ENCODE peak calls at places on chromosomes 5 and 9, in seven cellular contexts. F is pancreas, Y is sigmoid colon, K is PC-3, G is SK-N-SH, U is colonic mucosa, H is thyroid gland. B is an unnamed sample.

GRCh38 chr5:175393922-175394321 is 50.1 kb downstream of the DRD1 start:
- DNase-seq in F (no peak), Y (no peak), K (no peak), G (no peak), U (no peak), H (peak; percentile 25), B (no peak)

GRCh38 chr9:35277649-35278359 is 116.0 kb downstream of the UNC13B start:
- DNase-seq in F (no peak), Y (no peak), K (no peak), G (no peak), U (no peak), H (no peak), B (no peak)

GRCh38 chr9:108093773-108094675 is 604.5 kb upstream of the KLF4 start:
- DNase-seq in F (no peak), Y (no peak), K (peak; percentile 90), G (no peak), U (peak; percentile 85), H (no peak), B (no peak)

GRCh38 chr9:113222482-113222841 is 1.1 kb downstream of the SLC31A1 start:
- DNase-seq in F (no peak), Y (no peak), K (no peak), G (no peak), U (peak; percentile 48), H (no peak), B (no peak)

GRCh38 chr9:126595982-126596381 is 17.7 kb upstream of the LMX1B start:
- DNase-seq in F (no peak), Y (no peak), K (no peak), G (no peak), U (no peak), H (no peak), B (no peak)

GRCh38 chr5:134447815-134448520 is 36.3 kb upstream of the CDKN2AIPNL start:
- DNase-seq in F (no peak), Y (peak; percentile 28), K (no peak), G (no peak), U (no peak), H (no peak), B (no peak)

GRCh38 chr9:136055715-136056545 is 39.2 kb downstream of the NACC2 start:
- DNase-seq in F (no peak), Y (peak; percentile 63), K (no peak), G (peak; percentile 41), U (no peak), H (no peak), B (no peak)

GRCh38 chr5:43304520-43304919 is 8.7 kb downstream of the HMGCS1 start:
- DNase-seq in F (no peak), Y (no peak), K (no peak), G (no peak), U (no peak), H (no peak), B (no peak)

GRCh38 chr5:123035950-123036390 is 555 bp downstream of the PPIC start:
- DNase-seq in F (peak; percentile 81), Y (peak; percentile 83), K (peak; percentile 39), G (peak; percentile 79), U (peak; percentile 59), H (peak; percentile 80), B (peak; percentile 59)

GRCh38 chr9:6829027-6829426 is 71.3 kb downstream of the KDM4C start:
- DNase-seq in F (no peak), Y (no peak), K (peak; percentile 69), G (no peak), U (no peak), H (no peak), B (no peak)

GRCh38 chr5:122102825-122103224 is 24.8 kb upstream of the LOX start:
- DNase-seq in F (no peak), Y (no peak), K (no peak), G (no peak), U (no peak), H (no peak), B (no peak)

GRCh38 chr9:76044420-76044819 is 153.9 kb downstream of the PCSK5 start:
- DNase-seq in F (no peak), Y (no peak), K (no peak), G (no peak), U (no peak), H (no peak), B (no peak)

GRCh38 chr5:82593481-82593880 is 315.3 kb upstream of the RPS23 start:
- DNase-seq in F (no peak), Y (no peak), K (no peak), G (no peak), U (no peak), H (no peak), B (no peak)

GRCh38 chr5:101728933-101729332 is 567.2 kb downstream of the SLCO4C1 start:
- DNase-seq in F (no peak), Y (no peak), K (no peak), G (peak; percentile 9), U (no peak), H (no peak), B (no peak)

DNA sequence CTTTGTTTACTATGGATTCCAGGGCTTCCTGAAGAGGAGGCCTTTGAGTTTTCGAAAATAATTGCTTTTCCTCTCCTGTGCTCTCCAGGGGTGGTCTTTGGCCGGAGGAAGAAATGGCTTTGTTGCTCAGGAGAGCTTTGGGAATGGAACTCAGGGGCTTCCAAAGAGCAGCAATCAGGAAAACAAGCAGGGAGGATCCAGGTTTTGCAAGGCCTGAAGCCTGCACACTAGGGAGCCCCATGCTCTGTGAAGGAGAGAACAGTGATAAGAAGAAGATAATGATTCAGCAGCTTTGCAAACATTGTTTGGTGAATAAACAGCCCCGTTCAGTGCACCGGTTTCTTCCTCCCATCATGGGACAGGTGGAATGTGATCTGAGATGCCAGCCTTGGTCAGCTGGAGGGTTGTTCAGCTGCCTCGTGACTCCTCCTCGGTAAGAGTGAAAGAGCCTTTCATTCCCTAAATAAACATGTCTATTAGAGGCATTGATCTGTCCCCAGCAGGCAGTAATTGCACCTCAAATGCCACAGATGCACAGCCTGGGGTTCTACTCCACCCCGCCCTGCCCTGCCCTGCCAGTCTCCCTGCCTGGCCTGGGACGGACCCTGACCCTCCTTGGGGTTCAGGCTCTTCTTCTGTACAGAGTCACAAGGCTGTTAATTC is 11.5 kb upstream of the ALDH1B1 start:
- DNase-seq in F (no peak), Y (peak; percentile 42), K (peak; percentile 54), G (no peak), U (no peak), H (peak; percentile 84), B (peak; percentile 8)
- H3K27ac ChIP-seq in F (peak overlapping the region; percentile 72), Y (peak overlapping the region; percentile 97), K (peak overlapping the region; percentile 28), G (no peak overlapping the region), U (no peak overlapping the region), H (peak overlapping the region; percentile 74), B (peak overlapping the region; percentile 41)

DNA sequence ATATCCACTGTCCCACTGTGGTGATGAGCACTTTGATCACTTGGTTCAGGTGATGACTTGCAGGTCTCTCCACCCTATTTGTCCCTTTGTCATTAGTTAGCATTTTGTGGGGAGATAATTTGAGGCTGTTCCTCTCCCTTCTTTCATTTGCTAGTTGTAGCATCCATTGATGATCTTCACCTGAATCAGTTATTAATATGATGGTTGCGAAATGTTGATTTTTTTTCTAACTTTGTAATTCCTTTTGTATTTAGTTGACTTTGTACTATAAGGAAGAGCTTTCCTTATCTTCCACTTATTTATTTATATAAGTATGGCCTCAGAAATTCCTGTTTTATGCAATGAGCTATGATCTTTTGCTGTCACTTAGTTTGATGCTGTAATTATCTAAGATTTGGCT is 12.6 kb downstream of the TRIO start:
- DNase-seq in F (no peak), Y (no peak), K (no peak), G (no peak), U (no peak), H (no peak), B (no peak)
- H3K4me1 ChIP-seq in F (no peaks in the 10 kb centered on the region), Y (peaks cover 95% of the 10 kb centered on the region), K (peaks cover 76% of the 10 kb centered on the region), G (peaks cover 43% of the 10 kb centered on the region), U (peaks cover 10% of the 10 kb centered on the region), H (no peaks in the 10 kb centered on the region), B (peaks cover 16% of the 10 kb centered on the region)

GRCh38 chr5:40618926-40619325 is 60.8 kb upstream of the PTGER4 start:
- DNase-seq in F (no peak), Y (no peak), K (peak; percentile 17), G (no peak), U (no peak), H (no peak), B (no peak)

GRCh38 chr5:40626834-40627233 is 52.9 kb upstream of the PTGER4 start:
- DNase-seq in F (no peak), Y (no peak), K (peak; percentile 29), G (no peak), U (no peak), H (no peak), B (no peak)

GRCh38 chr5:40619406-40619805 is 60.3 kb upstream of the PTGER4 start:
- DNase-seq in F (no peak), Y (no peak), K (peak; percentile 85), G (no peak), U (no peak), H (no peak), B (no peak)

GRCh38 chr5:40623480-40624420 is 56.0 kb upstream of the PTGER4 start:
- DNase-seq in F (no peak), Y (no peak), K (no peak), G (no peak), U (no peak), H (no peak), B (no peak)

DNA sequence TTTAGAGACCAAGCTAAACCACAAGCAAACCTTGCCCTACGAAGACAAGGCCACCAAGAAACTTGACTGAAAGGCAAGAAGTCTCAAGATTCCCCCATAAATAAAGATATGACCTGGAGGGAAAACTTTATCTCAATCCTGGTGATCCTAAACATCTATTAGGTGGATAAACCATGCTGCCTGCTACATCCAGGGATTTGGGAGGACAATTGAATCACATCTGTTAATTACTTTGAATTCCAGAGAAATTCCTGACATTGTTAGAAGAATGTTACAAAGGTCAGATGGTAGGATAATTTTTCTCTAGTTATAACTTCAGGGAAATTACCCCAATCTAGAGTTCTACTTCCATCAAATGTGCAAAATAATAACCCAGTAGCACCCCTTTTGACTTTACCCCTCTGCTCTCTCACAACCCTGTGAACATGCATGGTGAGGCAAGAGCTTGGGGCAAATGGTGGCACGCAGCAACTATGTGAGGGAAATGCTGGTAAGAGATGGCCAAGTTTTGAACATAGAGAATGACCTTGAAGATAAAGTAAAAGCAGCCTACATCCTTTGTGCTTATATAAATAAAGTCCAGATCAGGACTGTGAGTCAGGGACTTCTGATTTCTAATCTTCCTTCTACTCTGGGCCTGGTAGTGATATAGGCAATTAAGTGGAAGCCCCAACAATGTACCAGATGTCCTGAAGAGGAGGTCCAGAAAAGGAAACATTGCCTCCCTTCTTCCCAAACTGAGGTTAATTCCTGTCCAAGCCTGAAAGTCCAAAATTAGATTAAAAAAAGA is 57.1 kb upstream of the PTGER4 start:
- DNase-seq in F (no peak), Y (no peak), K (no peak), G (no peak), U (no peak), H (no peak), B (no peak)
- H3K27ac ChIP-seq in F (no peak overlapping the region), Y (no peak overlapping the region), K (no peak overlapping the region), G (no peak overlapping the region), U (no peak overlapping the region), H (no peak overlapping the region), B (no peak overlapping the region)

GRCh38 chr5:153623906-153624765 is 133.7 kb downstream of the GRIA1 start:
- DNase-seq in F (no peak), Y (no peak), K (peak; percentile 29), G (no peak), U (no peak), H (no peak), B (no peak)

GRCh38 chr5:153629496-153629895 is 139.0 kb downstream of the GRIA1 start:
- DNase-seq in F (no peak), Y (no peak), K (no peak), G (no peak), U (no peak), H (no peak), B (no peak)

GRCh38 chr5:153625826-153626354 is 135.4 kb downstream of the GRIA1 start:
- DNase-seq in F (no peak), Y (no peak), K (no peak), G (no peak), U (no peak), H (no peak), B (no peak)

GRCh38 chr5:153629027-153629426 is 138.6 kb downstream of the GRIA1 start:
- DNase-seq in F (no peak), Y (no peak), K (peak; percentile 74), G (peak; percentile 1), U (peak; percentile 17), H (peak; percentile 1), B (no peak)

GRCh38 chr5:153626836-153627235 is 136.4 kb downstream of the GRIA1 start:
- DNase-seq in F (no peak), Y (no peak), K (no peak), G (no peak), U (no peak), H (no peak), B (no peak)
- H3K4me1 ChIP-seq in F (no peaks in the 10 kb centered on the region), Y (peaks cover 11% of the 10 kb centered on the region), K (peaks cover 7% of the 10 kb centered on the region), G (no peaks in the 10 kb centered on the region), U (no peaks in the 10 kb centered on the region), H (no peaks in the 10 kb centered on the region), B (no peaks in the 10 kb centered on the region)